ENCODE peak calls at places on chromosomes 5 and 9, in seven cellular contexts. A is ELR; Z is naive thymus-derived CD4-positive, alpha-beta T cell; I is stimulated activated CD4-positive, alpha-beta T cell treated with anti-CD3 and anti-CD28 coated beads, Interleukin-2, amount 100 ng/mL, for 4 hours; C is Ammon's horn; Y is effector CD8-positive, alpha-beta T cell; E is stimulated activated naive CD4-positive, alpha-beta T cell. R is an unnamed sample.

GRCh38 chr5:174384509-174384947 is 339.0 kb downstream of the NSG2 start:
- DNase-seq in E (no peak), Z (no peak), I (no peak), C (no peak), A (peak), Y (no peak), R (no peak)

GRCh38 chr5:76134646-76135045 is 51.5 kb downstream of the SV2C start:
- DNase-seq in Z (no peak), C (no peak), E (no peak), Y (no peak), A (no peak), I (no peak), R (no peak)

GRCh38 chr5:6704361-6704851 is 8.8 kb upstream of the TENT4A start:
- DNase-seq in Y (no peak), Z (no peak), A (peak), C (no peak), E (no peak), I (no peak), R (no peak)

GRCh38 chr9:97312556-97312955 is 5.1 kb downstream of the CCDC180 start:
- DNase-seq in I (no peak), C (no peak), Y (no peak), E (no peak), Z (no peak), A (no peak), R (no peak)

GRCh38 chr9:127910613-127911205 is 6.1 kb downstream of the ST6GALNAC4 start:
- DNase-seq in A (peak), Y (no peak), C (peak), Z (no peak), I (no peak), E (no peak), R (no peak)

GRCh38 chr9:16247188-16247875 is 623.1 kb downstream of the BNC2 start:
- DNase-seq in E (no peak), Y (no peak), Z (no peak), A (peak), I (no peak), C (no peak), R (no peak)

GRCh38 chr9:96201140-96201539 is 100.8 kb downstream of the HSD17B3 start:
- DNase-seq in C (no peak), Z (no peak), Y (no peak), A (no peak), E (no peak), I (no peak), R (no peak)

GRCh38 chr5:64775288-64775687 is 6.6 kb downstream of the CWC27 start:
- DNase-seq in Y (no peak), C (no peak), Z (no peak), E (no peak), I (no peak), A (no peak), R (no peak)

GRCh38 chr9:38037981-38038306 is 31.1 kb downstream of the SHB start:
- DNase-seq in I (no peak), C (no peak), Z (no peak), E (no peak), Y (no peak), A (no peak), R (no peak)

GRCh38 chr9:100099722-100100042 is 639 bp downstream of the INVS start:
- DNase-seq in C (peak), Y (no peak), A (no peak), I (no peak), Z (no peak), E (no peak), R (no peak)

GRCh38 chr9:129406278-129407225 is 214.3 kb downstream of the C9orf50 start:
- DNase-seq in C (no peak), Y (no peak), A (no peak), Z (no peak), E (no peak), I (no peak), R (no peak)

GRCh38 chr9:129669946-129670345 is 4.5 kb downstream of the PRRX2 start:
- DNase-seq in Y (no peak), Z (no peak), A (no peak), C (no peak), E (no peak), I (no peak), R (no peak)

GRCh38 chr9:137044502-137045177 is 1.3 kb downstream of the NPDC1 start:
- DNase-seq in Z (no peak), C (no peak), E (no peak), Y (no peak), I (no peak), A (no peak), R (no peak)

GRCh38 chr5:140926903-140927573 is 939 bp downstream of the PCDHAC1 start:
- DNase-seq in C (no peak), Z (no peak), A (no peak), I (no peak), E (no peak), Y (no peak), R (no peak)

GRCh38 chr5:36870399-36871040 is 6.0 kb upstream of the NIPBL start:
- DNase-seq in I (no peak), Y (no peak), Z (peak), C (peak), E (no peak), A (peak), R (no peak)

GRCh38 chr9:89249001-89249400 is 62.0 kb upstream of the CKS2 start:
- DNase-seq in I (no peak), C (no peak), Z (no peak), A (no peak), Y (no peak), E (no peak), R (no peak)

GRCh38 chr5:77643654-77644404 is 5.3 kb upstream of the OTP start:
- DNase-seq in Z (no peak), A (no peak), C (no peak), Y (no peak), I (no peak), E (no peak), R (no peak)

GRCh38 chr9:128495804-128496417 is 8.6 kb upstream of the GLE1 start:
- DNase-seq in C (no peak), E (no peak), Y (no peak), I (no peak), A (peak), Z (no peak), R (no peak)

GRCh38 chr9:111926421-111926875 is 29.8 kb downstream of the UGCG start:
- DNase-seq in C (peak), Y (peak), I (peak), E (peak), Z (peak), A (peak), R (peak)

GRCh38 chr9:133351908-133352634 is 4.1 kb downstream of the RPL7A start:
- DNase-seq in Z (no peak), I (no peak), Y (no peak), E (no peak), C (no peak), A (peak), R (no peak)

GRCh38 chr9:13857521-13857920 is 456.4 kb downstream of the NFIB start:
- DNase-seq in E (no peak), Y (no peak), Z (no peak), A (peak), C (no peak), I (no peak), R (no peak)

GRCh38 chr5:148145916-148146315 is 22.4 kb upstream of the SPINK14 start:
- DNase-seq in E (no peak), A (peak), C (no peak), I (no peak), Y (no peak), Z (no peak), R (no peak)

GRCh38 chr5:78647411-78647818 is 1.2 kb downstream of the LHFPL2 start:
- DNase-seq in Z (no peak), C (peak), A (peak), Y (no peak), E (no peak), I (peak), R (no peak)

GRCh38 chr9:99057665-99058625 is 47.0 kb upstream of the TGFBR1 start:
- DNase-seq in C (peak), A (peak), I (peak), Y (peak), Z (peak), E (peak), R (peak)

GRCh38 chr9:120723547-120723946 is 9.3 kb upstream of the MEGF9 start:
- DNase-seq in C (no peak), E (no peak), I (no peak), Y (no peak), A (no peak), Z (no peak), R (no peak)

GRCh38 chr5:167485395-167485794 is 806.0 kb upstream of the WWC1 start:
- DNase-seq in C (no peak), Z (no peak), E (no peak), Y (no peak), I (no peak), A (no peak), R (no peak)

GRCh38 chr9:72332351-72332750 is 32.7 kb downstream of the ZFAND5 start:
- DNase-seq in C (no peak), E (no peak), A (no peak), I (no peak), Y (no peak), Z (no peak), R (no peak)

GRCh38 chr5:87300744-87301143 is 33.1 kb downstream of the RASA1 start:
- DNase-seq in Z (no peak), Y (no peak), A (peak), I (peak), E (no peak), C (no peak), R (no peak)

GRCh38 chr9:40913928-40914673 is 214.4 kb downstream of the FOXD4L6 start:
- DNase-seq in A (no peak), Y (no peak), C (no peak), Z (no peak), E (no peak), I (no peak), R (no peak)

GRCh38 chr5:10624244-10624643 is 60.4 kb downstream of the ANKRD33B start:
- DNase-seq in Y (no peak), A (no peak), I (no peak), Z (no peak), C (no peak), E (no peak), R (no peak)

GRCh38 chr5:41908374-41909079 is 4.4 kb downstream of the RIMOC1 start:
- DNase-seq in Y (no peak), A (peak), I (no peak), Z (no peak), E (no peak), C (no peak), R (no peak)

GRCh38 chr5:180135128-180135955 is 63.8 kb upstream of the RNF130 start:
- DNase-seq in A (peak), Z (no peak), C (peak), E (no peak), I (no peak), Y (no peak), R (no peak)

GRCh38 chr9:115099891-115100290 is 18.1 kb downstream of the TNC start:
- DNase-seq in C (peak), Z (no peak), E (no peak), A (no peak), I (no peak), Y (no peak), R (no peak)

GRCh38 chr5:57735754-57736153 is 253.1 kb upstream of the ACTBL2 start:
- DNase-seq in Y (no peak), I (no peak), E (no peak), A (peak), C (no peak), Z (no peak), R (no peak)

GRCh38 chr5:17070646-17071045 is 134.6 kb upstream of the MYO10 start:
- DNase-seq in E (no peak), Y (no peak), C (no peak), Z (no peak), A (no peak), I (no peak), R (no peak)

GRCh38 chr9:121213136-121213806 is 11.6 kb upstream of the RAB14 start:
- DNase-seq in Z (peak), I (peak), C (peak), A (peak), E (peak), Y (peak), R (peak)

GRCh38 chr5:119220576-119221197 is 135.1 kb upstream of the TNFAIP8 start:
- DNase-seq in C (no peak), E (no peak), A (no peak), I (no peak), Z (no peak), Y (no peak), R (no peak)

GRCh38 chr9:105608685-105609598 is 51.0 kb downstream of the FKTN start:
- DNase-seq in A (peak), Y (no peak), Z (peak), C (peak), I (no peak), E (no peak), R (no peak)

GRCh38 chr5:175922192-175922885 is 45.8 kb downstream of the THOC3 start:
- DNase-seq in A (peak), C (no peak), I (no peak), Z (no peak), E (no peak), Y (no peak), R (no peak)

GRCh38 chr5:78824826-78825225 is 160.3 kb downstream of the ARSB start:
- DNase-seq in A (no peak), E (no peak), I (no peak), C (no peak), Y (no peak), Z (no peak), R (no peak)